ENCODE peak calls at places on chromosomes 3 and 15, in nine cellular contexts. Y, Q, O, M, R, Z, S, W and J are unnamed samples.

GRCh38 chr15:45254405-45255293 is 2.6 kb downstream of the SLC28A2 start:
- DNase-seq in Q (no peak), S (no peak), Y (no peak), M (no peak), W (no peak), Z (no peak), R (peak; percentile 79), O (peak; percentile 44), J (no peak)

GRCh38 chr3:10867384-10867783 is 51.4 kb downstream of the SLC6A11 start:
- DNase-seq in O (peak; percentile 1), S (peak; percentile 58), M (no peak), Z (no peak), Y (no peak), W (no peak), Q (no peak), R (no peak), J (no peak)

GRCh38 chr3:67349551-67350174 is 304.7 kb downstream of the SUCLG2 start:
- DNase-seq in M (no peak), Y (no peak), W (no peak), R (peak; percentile 10), Z (no peak), Q (no peak), O (peak; percentile 30), S (no peak), J (no peak)

GRCh38 chr15:88631464-88632028 is 7.3 kb upstream of the ISG20 start:
- DNase-seq in S (no peak), Q (no peak), Y (no peak), W (no peak), M (no peak), O (no peak), R (no peak), Z (no peak), J (no peak)

GRCh38 chr3:87287025-87287424 is 10.6 kb upstream of the POU1F1 start:
- DNase-seq in Z (no peak), W (no peak), R (peak; percentile 92), Q (no peak), O (peak; percentile 18), S (no peak), Y (no peak), M (no peak), J (no peak)

GRCh38 chr15:68560501-68561113 is 18.2 kb upstream of the CORO2B start:
- DNase-seq in S (no peak), W (no peak), Q (no peak), Z (no peak), Y (no peak), R (no peak), M (no peak), O (no peak), J (no peak)

GRCh38 chr15:67997996-67998395 is 56.1 kb upstream of the PIAS1 start:
- DNase-seq in Y (no peak), S (no peak), W (no peak), O (peak; percentile 42), R (peak; percentile 84), Z (no peak), M (no peak), Q (no peak), J (no peak)

GRCh38 chr15:71802770-71803169 is 7.6 kb upstream of the NR2E3 start:
- DNase-seq in Y (no peak), Z (no peak), S (no peak), R (no peak), W (no peak), O (no peak), M (no peak), Q (no peak), J (peak; percentile 56)

GRCh38 chr3:50236484-50237132 is 604 bp downstream of the GNAI2 start:
- DNase-seq in M (no peak), S (no peak), O (no peak), R (no peak), Q (no peak), Z (no peak), W (no peak), Y (no peak), J (no peak)

GRCh38 chr3:50238549-50239026 is 2.6 kb downstream of the GNAI2 start:
- DNase-seq in Y (no peak), M (no peak), W (no peak), O (no peak), R (peak; percentile 81), Z (no peak), S (no peak), Q (peak; percentile 91), J (peak; percentile 66)

GRCh38 chr3:50237133-50237651 is 1.2 kb downstream of the GNAI2 start:
- DNase-seq in M (peak; percentile 54), Q (no peak), R (peak; percentile 36), O (peak; percentile 42), Z (no peak), Y (no peak), S (no peak), W (no peak), J (no peak)

GRCh38 chr3:50237754-50238548 is 1.9 kb downstream of the GNAI2 start:
- DNase-seq in M (peak; percentile 86), O (peak; percentile 77), S (no peak), R (peak; percentile 89), W (peak; percentile 96), Z (peak; percentile 66), Q (peak; percentile 93), Y (no peak), J (peak; percentile 96)

DNA sequence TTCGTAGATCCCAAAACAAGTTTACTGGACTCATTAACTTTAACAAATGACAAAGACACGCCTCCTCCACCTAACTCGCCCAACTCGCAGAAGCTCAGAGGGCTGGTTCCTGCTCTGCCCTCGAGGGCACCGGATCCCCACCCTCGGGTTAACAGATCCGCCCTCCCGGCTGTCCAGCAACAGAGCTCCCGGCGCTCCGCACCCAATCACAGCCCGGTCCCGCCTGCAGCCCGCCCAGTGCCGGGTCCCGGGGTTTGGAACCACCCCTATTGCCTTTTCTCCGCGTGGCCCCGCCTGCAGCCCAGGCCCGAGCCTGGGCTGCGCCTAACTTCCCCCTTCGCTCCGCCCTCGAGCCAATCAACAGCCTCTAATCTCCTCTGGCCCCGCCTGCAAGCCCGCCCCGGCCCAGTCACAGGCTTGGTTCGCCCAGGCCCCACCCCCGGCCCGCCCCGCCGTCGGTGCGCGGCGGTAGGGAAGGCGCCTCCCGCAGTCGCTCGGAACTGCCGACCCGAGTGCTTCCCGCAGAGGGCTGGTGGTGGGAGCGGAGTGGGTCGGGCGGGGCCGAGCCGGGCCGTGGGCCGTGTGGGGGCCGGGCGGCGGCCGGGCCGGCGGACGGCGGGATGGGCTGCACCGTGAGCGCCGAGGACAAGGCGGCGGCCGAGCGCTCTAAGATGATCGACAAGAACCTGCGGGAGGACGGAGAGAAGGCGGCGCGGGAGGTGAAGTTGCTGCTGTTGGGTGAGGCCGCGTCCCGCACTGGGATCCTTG is at the start of gene GNAI2:
- DNase-seq in Z (peak; percentile 96), M (peak; percentile 98), Y (peak; percentile 100), Q (peak; percentile 99), S (peak; percentile 98), O (peak; percentile 96), W (peak; percentile 100), R (peak; percentile 99), J (peak; percentile 98)
- H3K4me1 ChIP-seq in Z (peaks cover 19% of the 10 kb centered on the region), M (peaks cover 23% of the 10 kb centered on the region), Y (peaks cover 55% of the 10 kb centered on the region), Q (peaks cover 46% of the 10 kb centered on the region), S (peaks cover 38% of the 10 kb centered on the region), O (peaks cover 12% of the 10 kb centered on the region), W (peaks cover 44% of the 10 kb centered on the region), R (peaks cover 15% of the 10 kb centered on the region), J (peaks cover 23% of the 10 kb centered on the region)

DNA sequence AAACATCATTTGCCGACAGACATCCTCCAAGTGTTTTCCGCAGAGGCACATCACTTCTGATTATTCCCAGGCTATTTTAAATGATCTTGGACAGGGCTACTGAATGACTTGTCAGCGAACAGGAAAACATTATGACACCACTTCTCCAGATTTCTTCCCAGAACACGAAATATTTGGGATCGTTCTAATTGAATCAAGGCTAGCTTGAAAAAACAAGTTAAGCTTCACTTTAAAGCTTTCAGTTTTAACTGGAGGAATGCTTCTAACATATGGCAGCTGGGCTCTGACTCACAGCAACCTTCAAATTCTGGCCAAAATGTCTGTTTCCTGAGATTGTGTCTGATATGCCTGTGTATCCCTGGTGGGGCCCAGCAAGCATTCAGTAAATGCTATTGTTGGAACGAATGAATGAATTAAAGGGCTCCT is 127.0 kb upstream of the ICE2 start:
- DNase-seq in R (no peak), W (no peak), Q (no peak), S (no peak), O (peak; percentile 76), M (no peak), Y (no peak), Z (no peak), J (no peak)
- H3K4me3 ChIP-seq in R (no peak overlapping the region), W (peak overlapping the region; percentile 34), Q (peak overlapping the region; percentile 16), S (no peak overlapping the region), O (peak overlapping the region; percentile 19), M (no peak overlapping the region), Y (peak overlapping the region; percentile 10), Z (peak overlapping the region; percentile 51), J (peak overlapping the region; percentile 38)

GRCh38 chr3:184171562-184171961 is 3.1 kb upstream of the AP2M1 start:
- DNase-seq in Y (no peak), R (peak; percentile 60), Q (no peak), O (no peak), M (peak; percentile 71), W (no peak), Z (no peak), S (no peak), J (no peak)

GRCh38 chr3:184172681-184173373 is 1.8 kb upstream of the AP2M1 start:
- DNase-seq in Z (no peak), O (peak; percentile 20), R (no peak), Y (no peak), M (peak; percentile 74), W (no peak), Q (no peak), S (no peak), J (no peak)

GRCh38 chr3:184174646-184175492 is at the start of gene AP2M1:
- DNase-seq in M (peak; percentile 98), Z (peak; percentile 97), Y (peak; percentile 99), O (peak; percentile 100), W (peak; percentile 99), S (peak; percentile 98), Q (peak; percentile 99), R (peak; percentile 99), J (peak; percentile 98)

GRCh38 chr3:184174278-184174645 is 393 bp upstream of the AP2M1 start:
- DNase-seq in Z (no peak), R (no peak), S (no peak), Y (no peak), Q (no peak), O (no peak), M (no peak), W (no peak), J (no peak)

DNA sequence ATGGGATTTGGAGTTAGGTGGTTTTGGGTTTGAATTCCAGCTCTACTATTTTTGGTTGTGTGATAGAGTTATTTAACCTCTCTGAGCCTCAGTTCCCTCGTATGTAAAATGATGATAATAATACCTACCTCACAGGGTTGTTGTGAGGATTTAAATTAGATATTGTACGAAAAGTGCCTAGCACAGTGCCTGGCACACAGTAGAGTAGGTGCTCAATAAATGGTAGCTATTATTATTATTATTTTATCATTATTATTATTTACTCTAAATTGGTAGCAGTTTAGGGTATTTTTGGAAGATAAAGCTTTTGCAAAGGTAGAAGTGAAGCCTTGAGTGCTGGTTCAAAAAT is 1.3 kb upstream of the AP2M1 start:
- DNase-seq in Q (no peak), S (no peak), Y (no peak), W (no peak), O (no peak), Z (no peak), M (no peak), R (no peak), J (no peak)
- H3K4me1 ChIP-seq in Q (peaks cover 40% of the 10 kb centered on the region), S (peaks cover 15% of the 10 kb centered on the region), Y (peaks cover 33% of the 10 kb centered on the region), W (peaks cover 33% of the 10 kb centered on the region), O (peaks cover 11% of the 10 kb centered on the region), Z (peaks cover 24% of the 10 kb centered on the region), M (peaks cover 69% of the 10 kb centered on the region), R (peaks cover 55% of the 10 kb centered on the region), J (peaks cover 11% of the 10 kb centered on the region)

DNA sequence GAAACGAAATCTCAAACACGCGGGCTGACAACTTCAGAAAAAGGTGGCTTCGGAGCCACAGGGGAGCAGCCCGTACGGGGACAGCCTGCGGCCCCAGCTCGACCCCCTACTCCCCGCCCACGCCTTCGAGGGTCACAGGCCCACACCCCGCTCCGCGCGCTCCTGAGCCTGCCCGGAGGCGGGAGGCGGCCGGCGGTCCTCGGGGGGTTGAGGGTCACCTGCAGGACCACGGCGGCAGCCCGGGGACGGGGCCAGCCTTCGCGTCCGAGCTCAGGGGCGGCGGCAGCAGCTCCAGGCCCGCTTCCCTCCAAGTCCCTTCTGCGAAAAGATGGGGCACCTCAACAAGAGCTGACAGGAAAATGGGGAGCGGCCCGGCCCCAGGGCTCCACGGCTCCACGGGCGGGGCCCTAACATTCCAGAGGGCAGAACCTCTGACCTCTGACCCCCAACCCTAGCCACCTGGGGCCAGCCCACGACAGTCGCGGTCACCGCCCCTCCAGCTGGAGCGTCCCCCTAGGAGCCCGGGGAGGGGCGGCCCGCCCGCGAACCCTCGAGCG is 448 bp downstream of the LYSMD4 start:
- DNase-seq in R (peak; percentile 4), O (no peak), Q (peak; percentile 80), S (no peak), Y (no peak), M (no peak), Z (no peak), W (no peak), J (no peak)
- H3K4me3 ChIP-seq in R (peak overlapping the region; percentile 91), O (peak overlapping the region; percentile 56), Q (peak overlapping the region; percentile 94), S (peak overlapping the region; percentile 82), Y (peak overlapping the region; percentile 94), M (peak overlapping the region; percentile 97), Z (peak overlapping the region; percentile 81), W (peak overlapping the region; percentile 92), J (peak overlapping the region; percentile 81)